ENCODE peak calls at places on chromosomes 4 and X, in five cellular contexts. Z is left ventricle myocardium inferior, N is breast epithelium, K is adrenal gland, Y is fibroblast of lung. S is an unnamed sample. For H3K27me3, the result is how much of the 10 kb centered on the place peaks cover.

GRCh38 chr4:134202557-134202956 is 968 bp upstream of the PABPC4L start:
- DNase-seq in Z (no peak), N (no peak), K (no peak), Y (peak), S (no peak)

GRCh38 chr4:149549911-149550310 is 265.7 kb downstream of the IQCM start:
- DNase-seq in Z (no peak), N (no peak), K (peak), Y (peak), S (peak)

GRCh38 chr4:108533245-108533844 is 87.0 kb upstream of the RPL34 start:
- DNase-seq in Z (no peak), N (no peak), K (no peak), Y (peak), S (no peak)

GRCh38 chr4:54065282-54066087 is 1.1 kb upstream of the CHIC2 start:
- DNase-seq in Z (no peak), N (no peak), K (no peak), Y (peak), S (no peak)

GRCh38 chrX:137915466-137915865 is 349.5 kb downstream of the ZIC3 start:
- DNase-seq in Z (no peak), N (no peak), K (no peak), Y (no peak), S (no peak)

GRCh38 chrX:1355800-1356148 is 19.2 kb downstream of the IL3RA start:
- DNase-seq in Z (no peak), N (no peak), K (no peak), Y (no peak), S (no peak)

GRCh38 chr4:3111461-3111860 is 37.0 kb downstream of the HTT start:
- DNase-seq in Z (no peak), N (peak), K (no peak), Y (peak), S (no peak)

GRCh38 chr4:1099684-1100335 is 13.6 kb downstream of the RNF212 start:
- DNase-seq in Z (no peak), N (no peak), K (no peak), Y (no peak), S (no peak)

GRCh38 chr4:129218897-129219296 is 122.9 kb downstream of the C4orf33 start:
- DNase-seq in Z (no peak), N (no peak), K (no peak), Y (peak), S (no peak)

GRCh38 chr4:156146581-156146980 is 192.9 kb upstream of the CTSO start:
- DNase-seq in Z (no peak), N (no peak), K (no peak), Y (peak), S (no peak)

GRCh38 chrX:49878128-49878833 is 1.0 kb upstream of the USP27X start:
- DNase-seq in Z (peak), N (no peak), K (peak), Y (no peak), S (no peak)

GRCh38 chr4:105197777-105198176 is 51.1 kb downstream of the TET2 start:
- DNase-seq in Z (no peak), N (no peak), K (no peak), Y (peak), S (no peak)

GRCh38 chr4:167025651-167026050 is 208.6 kb downstream of the SPOCK3 start:
- DNase-seq in Z (no peak), N (no peak), K (no peak), Y (no peak), S (no peak)

GRCh38 chr4:36414248-36414647 is 132.8 kb downstream of the DTHD1 start:
- DNase-seq in Z (no peak), N (no peak), K (no peak), Y (no peak), S (no peak)

GRCh38 chr4:156294577-156294976 is 340.9 kb upstream of the CTSO start:
- DNase-seq in Z (no peak), N (no peak), K (no peak), Y (peak), S (peak)

GRCh38 chr4:41095973-41096372 is 118.4 kb downstream of the APBB2 start:
- DNase-seq in Z (no peak), N (no peak), K (no peak), Y (peak), S (no peak)

GRCh38 chrX:134338527-134338926 is 101.5 kb downstream of the CCDC160 start:
- DNase-seq in Z (no peak), N (no peak), K (no peak), Y (no peak), S (no peak)

GRCh38 chr4:176779421-176779820 is 13.3 kb downstream of the VEGFC start:
- DNase-seq in Z (no peak), N (no peak), K (no peak), Y (no peak), S (no peak)

GRCh38 chr4:152112887-152113286 is 352.1 kb upstream of the GATB start:
- DNase-seq in Z (no peak), N (no peak), K (no peak), Y (no peak), S (no peak)

GRCh38 chr4:82705881-82706280 is 92.7 kb downstream of the SCD5 start:
- DNase-seq in Z (no peak), N (no peak), K (no peak), Y (peak), S (no peak)

GRCh38 chr4:56641494-56642051 is 39.5 kb downstream of the HOPX start:
- DNase-seq in Z (no peak), N (no peak), K (no peak), Y (peak), S (no peak)

GRCh38 chr4:73127839-73128448 is 58.4 kb upstream of the COX18 start:
- DNase-seq in Z (no peak), N (no peak), K (peak), Y (peak), S (peak)

GRCh38 chrX:134600714-134601113 is 57.6 kb downstream of the PLAC1 start:
- DNase-seq in Z (no peak), N (no peak), K (no peak), Y (peak), S (no peak)

GRCh38 chrX:11792461-11793421 is 34.7 kb downstream of the MSL3 start:
- DNase-seq in Z (no peak), N (no peak), K (no peak), Y (no peak), S (no peak)

GRCh38 chr4:107600456-107600855 is 119.6 kb downstream of the PAPSS1 start:
- DNase-seq in Z (no peak), N (no peak), K (no peak), Y (peak), S (no peak)

GRCh38 chrX:30488092-30488491 is 89.5 kb downstream of the TASL start:
- DNase-seq in Z (no peak), N (no peak), K (no peak), Y (no peak), S (no peak)

GRCh38 chr4:179595671-179596410 is 2153.6 kb upstream of the AGA start:
- DNase-seq in Z (no peak), N (no peak), K (no peak), Y (peak), S (no peak)

GRCh38 chrX:95332530-95332929 is 1352.1 kb upstream of the DIAPH2 start:
- DNase-seq in Z (no peak), N (no peak), K (no peak), Y (no peak), S (no peak)

GRCh38 chr4:161929966-161930365 is 233.8 kb downstream of the FSTL5 start:
- DNase-seq in Z (no peak), N (no peak), K (no peak), Y (peak), S (no peak)

GRCh38 chr4:173478136-173478860 is 51.7 kb downstream of the HAND2 start:
- DNase-seq in Z (no peak), N (no peak), K (no peak), Y (peak), S (no peak)

GRCh38 chr4:1608821-1609500 is 75.2 kb downstream of the FAM53A start:
- DNase-seq in Z (no peak), N (no peak), K (no peak), Y (no peak), S (no peak)

GRCh38 chr4:125303058-125303457 is 11.7 kb upstream of the FAT4 start:
- DNase-seq in Z (no peak), N (no peak), K (no peak), Y (peak), S (no peak)

GRCh38 chrX:111914398-111915092 is 38.6 kb downstream of the TRPC5OS start:
- DNase-seq in Z (no peak), N (no peak), K (no peak), Y (peak), S (no peak)

GRCh38 chr4:134085525-134085924 is 116.1 kb downstream of the PABPC4L start:
- DNase-seq in Z (no peak), N (no peak), K (no peak), Y (no peak), S (peak)

GRCh38 chr4:133921280-133922195 is 280.1 kb downstream of the PABPC4L start:
- DNase-seq in Z (no peak), N (no peak), K (no peak), Y (peak), S (no peak)

GRCh38 chrX:13774696-13775095 is 40.1 kb downstream of the OFD1 start:
- DNase-seq in Z (no peak), N (no peak), K (no peak), Y (no peak), S (no peak)

GRCh38 chrX:153622661-153623309 is 23.8 kb upstream of the CCNQ start:
- DNase-seq in Z (no peak), N (no peak), K (no peak), Y (no peak), S (no peak)
- H3K27me3 ChIP-seq in Z (under half), N (half or more), K (under half), Y (under half), S (under half)

GRCh38 chrX:132395059-132395458 is 93.8 kb downstream of the MBNL3 start:
- DNase-seq in Z (no peak), N (no peak), K (no peak), Y (no peak), S (no peak)
- H3K27me3 ChIP-seq in Z (under half), N (under half), K (under half), Y (under half), S (under half)

GRCh38 chr4:139969635-139970266 is 184.2 kb downstream of the MAML3 start:
- DNase-seq in Z (no peak), N (no peak), K (no peak), Y (no peak), S (no peak)
- H3K27me3 ChIP-seq in Z (under half), N (under half), K (under half), Y (under half), S (under half)

GRCh38 chrX:16022580-16023170 is 100.7 kb upstream of the GRPR start:
- DNase-seq in Z (no peak), N (no peak), K (no peak), Y (peak), S (no peak)

DNA sequence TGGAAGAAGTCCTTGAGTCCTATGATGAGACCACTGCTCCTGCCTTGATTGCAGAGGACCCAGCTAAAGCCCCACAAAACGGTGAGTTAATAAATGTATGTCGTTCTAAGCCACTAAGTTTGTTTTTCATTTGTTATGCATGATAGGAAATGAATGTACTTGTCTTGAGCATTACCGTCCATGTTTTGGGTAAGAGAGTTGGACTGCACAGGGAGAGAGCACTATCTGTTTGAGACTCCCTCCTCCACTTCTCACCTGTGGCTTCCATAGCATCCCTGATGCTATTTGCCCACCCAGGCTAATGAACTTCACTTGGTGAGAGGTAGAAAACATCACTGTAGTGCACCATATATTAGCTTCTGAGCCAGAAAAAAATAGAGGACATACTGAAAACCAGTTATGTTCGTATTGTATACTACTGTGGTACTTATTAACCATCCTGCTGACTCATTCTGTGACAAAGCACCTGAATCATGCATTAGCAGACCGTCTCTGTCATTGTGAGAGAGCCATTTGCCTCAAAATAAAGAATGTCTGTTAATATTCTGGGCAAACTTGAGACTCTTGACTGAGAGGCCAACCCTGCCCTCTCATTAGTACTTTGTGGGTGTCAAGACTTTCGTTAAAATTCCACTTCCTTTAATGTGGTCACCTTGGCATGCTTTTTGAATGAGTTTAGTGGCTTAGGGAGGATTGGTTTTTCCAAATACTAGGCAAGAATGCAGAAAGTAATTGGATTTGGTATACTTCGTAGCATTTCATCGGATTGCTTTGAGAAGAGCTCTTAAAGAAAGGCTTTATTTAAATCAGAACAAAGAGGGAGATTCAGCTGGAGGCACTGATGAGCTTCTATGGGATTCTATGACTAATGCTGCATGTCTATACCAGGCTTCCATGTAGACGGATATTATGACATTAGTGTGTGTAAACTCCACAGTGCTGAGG is 99.3 kb upstream of the GRPR start:
- DNase-seq in Z (no peak), N (no peak), K (no peak), Y (peak), S (peak)
- H3K27me3 ChIP-seq in Z (under half), N (under half), K (under half), Y (under half), S (under half)

DNA sequence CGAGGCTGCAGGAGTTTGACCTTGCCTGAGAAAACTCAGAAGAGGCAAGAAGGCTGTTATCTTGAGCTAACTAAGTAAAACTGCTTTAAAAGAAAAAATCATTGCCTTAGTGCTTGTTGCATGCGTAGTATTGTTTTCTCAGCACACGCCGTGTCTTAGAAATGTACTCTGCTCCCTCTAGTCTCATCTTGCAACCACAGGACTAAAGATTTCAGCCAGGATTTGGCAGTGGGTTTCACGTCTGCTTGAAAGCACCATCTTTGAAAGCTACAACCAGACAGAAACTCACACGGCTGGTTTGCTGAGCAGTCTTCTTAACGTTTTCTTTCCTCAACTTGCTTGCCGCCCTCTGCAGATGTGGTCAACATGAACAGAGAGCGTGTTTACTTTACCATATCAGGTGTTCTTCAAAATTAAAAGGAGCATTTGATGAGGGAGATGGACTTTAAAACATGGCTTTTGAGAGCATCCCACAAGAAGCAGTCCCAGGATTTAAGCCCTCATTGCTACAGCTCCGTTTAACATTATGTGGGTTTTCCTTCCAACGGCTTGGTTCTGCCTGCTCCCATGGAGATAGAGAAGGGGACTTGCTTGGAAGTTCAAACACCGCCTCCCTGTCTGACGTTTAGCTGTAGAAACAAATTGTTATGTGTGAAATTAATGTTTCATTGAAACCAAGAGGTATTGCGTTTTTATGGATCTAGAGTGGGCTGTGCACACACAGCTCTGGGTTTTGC is 3.4 kb downstream of the SORCS2 start:
- DNase-seq in Z (no peak), N (no peak), K (no peak), Y (peak), S (no peak)
- H3K27me3 ChIP-seq in Z (half or more), N (under half), K (under half), Y (under half), S (half or more)

DNA sequence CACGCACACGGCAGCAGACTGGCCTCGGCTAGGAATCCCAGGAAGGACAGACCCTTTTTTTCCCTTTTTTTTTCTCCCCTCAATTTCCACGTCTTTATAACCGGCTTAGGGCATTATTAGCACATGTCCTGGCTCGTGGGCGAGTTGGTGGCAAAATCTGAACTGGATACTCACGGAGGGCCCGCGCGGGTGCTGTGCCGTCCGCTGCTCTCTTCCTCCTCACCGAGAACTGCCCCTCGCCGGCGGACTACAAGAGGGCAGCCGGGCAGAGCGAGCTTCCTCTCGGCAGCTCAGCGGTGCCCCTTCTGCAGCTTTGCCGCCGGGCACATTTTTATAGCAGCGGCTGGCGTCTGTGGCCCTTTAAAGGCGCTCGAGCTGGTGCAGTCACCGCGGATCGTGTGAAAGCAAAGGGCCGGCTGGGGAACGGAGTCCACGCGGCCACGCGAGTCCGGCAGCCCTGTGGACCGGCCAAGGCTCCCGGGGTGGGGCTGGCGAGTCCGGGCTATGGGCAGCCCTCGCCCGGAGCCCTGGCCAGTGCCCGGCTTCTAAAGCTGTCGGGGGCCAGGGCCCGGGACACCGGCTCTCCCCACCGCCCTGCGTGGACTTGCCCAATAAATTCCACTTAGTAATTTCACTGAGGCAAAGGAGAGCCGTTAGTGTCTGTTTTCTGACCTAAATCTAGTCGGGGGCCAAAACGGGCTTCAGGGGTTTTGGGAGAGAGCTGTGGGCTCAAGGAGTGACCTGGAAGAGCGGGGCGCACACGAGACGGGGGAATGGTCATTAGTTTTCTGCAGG is 1.3 kb upstream of the CITED1 start:
- DNase-seq in Z (peak), N (peak), K (peak), Y (peak), S (peak)
- H3K27me3 ChIP-seq in Z (under half), N (half or more), K (half or more), Y (half or more), S (under half)

S was measured in HAP-1.